ENCODE peak calls at places on chromosomes 2 and 18, in nine cellular contexts. O is GM23338, T is fibroblast of lung, E is right cardiac atrium, U is lower lobe of right lung, H is BE2C, C is stomach, Y is thoracic aorta, X is heart right ventricle. A is an unnamed sample.
A peak's percentile ranks its signal among the peaks of the same experiment; 100 is the strongest.

GRCh38 chr18:2932247-2933181 is 80.4 kb downstream of the LPIN2 start:
- DNase-seq in O (peak; percentile 84), T (peak; percentile 45), E (no peak), U (no peak), H (no peak), C (no peak), Y (no peak), X (peak; percentile 66), A (peak; percentile 26)

GRCh38 chr2:1698188-1698945 is 45.9 kb downstream of the PXDN start:
- DNase-seq in O (no peak), T (no peak), E (no peak), U (no peak), H (no peak), C (peak; percentile 3), Y (no peak), X (no peak), A (no peak)

GRCh38 chr2:71672011-71672639 is 218.8 kb downstream of the DYSF start:
- DNase-seq in O (peak; percentile 53), T (no peak), E (no peak), U (no peak), H (no peak), C (no peak), Y (no peak), X (no peak), A (peak; percentile 34)

GRCh38 chr18:77376043-77376732 is 126.5 kb downstream of the GALR1 start:
- DNase-seq in O (peak; percentile 26), T (peak; percentile 8), E (no peak), U (no peak), H (no peak), C (no peak), Y (no peak), X (no peak), A (no peak)

GRCh38 chr2:111072220-111072871 is 48.4 kb upstream of the BCL2L11 start:
- DNase-seq in O (no peak), T (peak; percentile 90), E (no peak), U (no peak), H (no peak), C (no peak), Y (no peak), X (no peak), A (no peak)

GRCh38 chr2:192828947-192829346 is 634.2 kb upstream of the TMEFF2 start:
- DNase-seq in O (no peak), T (no peak), E (no peak), U (peak; percentile 41), H (peak; percentile 65), C (no peak), Y (no peak), X (no peak), A (peak; percentile 35)

GRCh38 chr2:111182740-111183139 is 62.0 kb downstream of the BCL2L11 start:
- DNase-seq in O (no peak), T (no peak), E (no peak), U (no peak), H (no peak), C (no peak), Y (no peak), X (no peak), A (no peak)

GRCh38 chr2:80326214-80326613 is 21.7 kb upstream of the LRRTM1 start:
- DNase-seq in O (peak; percentile 64), T (peak; percentile 27), E (no peak), U (no peak), H (peak; percentile 45), C (no peak), Y (no peak), X (peak; percentile 17), A (peak; percentile 19)

GRCh38 chr2:238369516-238370481 is 49.5 kb downstream of the TRAF3IP1 start:
- DNase-seq in O (no peak), T (no peak), E (no peak), U (no peak), H (no peak), C (no peak), Y (no peak), X (no peak), A (no peak)

GRCh38 chr2:9388950-9389911 is 34.1 kb downstream of the ITGB1BP1 start:
- DNase-seq in O (no peak), T (no peak), E (no peak), U (no peak), H (peak; percentile 49), C (no peak), Y (no peak), X (no peak), A (no peak)

GRCh38 chr2:241636182-241636982 is 576 bp downstream of the THAP4 start:
- DNase-seq in O (peak; percentile 75), T (peak; percentile 48), E (peak; percentile 46), U (peak; percentile 68), H (peak; percentile 62), C (peak; percentile 48), Y (no peak), X (no peak), A (peak; percentile 64)

GRCh38 chr2:231222318-231223000 is 24.0 kb downstream of the ARMC9 start:
- DNase-seq in O (no peak), T (peak; percentile 67), E (no peak), U (no peak), H (no peak), C (no peak), Y (no peak), X (no peak), A (no peak)

GRCh38 chr2:70116936-70117554 is 29.8 kb downstream of the PCBP1 start:
- DNase-seq in O (no peak), T (no peak), E (no peak), U (no peak), H (no peak), C (no peak), Y (no peak), X (no peak), A (peak; percentile 65)

GRCh38 chr18:2087877-2088673 is 483.2 kb downstream of the METTL4 start:
- DNase-seq in O (no peak), T (no peak), E (peak; percentile 79), U (no peak), H (no peak), C (no peak), Y (no peak), X (peak; percentile 49), A (no peak)

GRCh38 chr2:36438454-36438977 is 82.9 kb downstream of the CRIM1 start:
- DNase-seq in O (no peak), T (peak; percentile 99), E (no peak), U (no peak), H (no peak), C (no peak), Y (no peak), X (no peak), A (no peak)

GRCh38 chr2:36441065-36441625 is 85.6 kb downstream of the CRIM1 start:
- DNase-seq in O (no peak), T (no peak), E (no peak), U (no peak), H (no peak), C (no peak), Y (no peak), X (no peak), A (no peak)

GRCh38 chr2:36444206-36444605 is 88.6 kb downstream of the CRIM1 start:
- DNase-seq in O (no peak), T (peak; percentile 73), E (no peak), U (no peak), H (no peak), C (no peak), Y (no peak), X (no peak), A (no peak)

GRCh38 chr2:36439084-36439483 is 83.5 kb downstream of the CRIM1 start:
- DNase-seq in O (no peak), T (no peak), E (no peak), U (no peak), H (no peak), C (no peak), Y (no peak), X (no peak), A (no peak)

GRCh38 chr2:36441816-36442215 is 86.2 kb downstream of the CRIM1 start:
- DNase-seq in O (no peak), T (no peak), E (no peak), U (no peak), H (no peak), C (no peak), Y (no peak), X (no peak), A (no peak)
- H3K4me1 ChIP-seq in O (peaks cover 7% of the 10 kb centered on the region), T (peaks cover 25% of the 10 kb centered on the region), E (peaks cover 5% of the 10 kb centered on the region), U (peaks cover 16% of the 10 kb centered on the region), H (no peaks in the 10 kb centered on the region), C (peaks cover 14% of the 10 kb centered on the region), Y (peaks cover 32% of the 10 kb centered on the region), X (peaks cover 47% of the 10 kb centered on the region), A (no peaks in the 10 kb centered on the region)

GRCh38 chr2:218880749-218881594 is at the start of gene WNT10A:
- DNase-seq in O (peak; percentile 9), T (no peak), E (no peak), U (no peak), H (peak; percentile 8), C (no peak), Y (no peak), X (no peak), A (no peak)
- H3K4me1 ChIP-seq in O (peaks cover 14% of the 10 kb centered on the region), T (no peaks in the 10 kb centered on the region), E (no peaks in the 10 kb centered on the region), U (peaks cover 22% of the 10 kb centered on the region), H (peaks cover 39% of the 10 kb centered on the region), C (peaks cover 38% of the 10 kb centered on the region), Y (peaks cover 9% of the 10 kb centered on the region), X (peaks cover 27% of the 10 kb centered on the region), A (peaks cover 53% of the 10 kb centered on the region)

DNA sequence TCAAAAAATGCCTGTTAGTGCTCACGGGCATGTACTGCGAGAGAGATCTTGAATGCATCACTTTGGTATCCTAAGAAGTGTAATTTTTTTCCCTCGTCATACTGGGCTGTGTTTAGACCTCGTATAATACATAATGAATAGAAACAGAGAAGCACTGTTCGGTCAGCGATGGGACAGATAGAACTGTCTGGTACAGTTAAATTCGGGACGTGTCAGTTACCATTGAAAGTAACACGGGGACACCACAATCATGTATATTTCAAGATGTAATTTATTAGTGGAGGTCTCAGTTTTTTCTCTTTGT is 1.8 kb downstream of the PKP4 start:
- DNase-seq in O (no peak), T (peak; percentile 29), E (no peak), U (no peak), H (no peak), C (no peak), Y (no peak), X (no peak), A (no peak)
- H3K4me1 ChIP-seq in O (peaks cover 48% of the 10 kb centered on the region), T (peaks cover 4% of the 10 kb centered on the region), E (no peaks in the 10 kb centered on the region), U (peaks cover 35% of the 10 kb centered on the region), H (no peaks in the 10 kb centered on the region), C (peaks cover 35% of the 10 kb centered on the region), Y (no peaks in the 10 kb centered on the region), X (peaks cover 45% of the 10 kb centered on the region), A (peaks cover 13% of the 10 kb centered on the region)

GRCh38 chr2:105786231-105787230 is 41.8 kb downstream of the NCK2 start:
- DNase-seq in O (no peak), T (no peak), E (no peak), U (no peak), H (no peak), C (no peak), Y (no peak), X (no peak), A (no peak)

GRCh38 chr2:105784577-105784976 is 39.9 kb downstream of the NCK2 start:
- DNase-seq in O (no peak), T (no peak), E (no peak), U (no peak), H (no peak), C (no peak), Y (no peak), X (no peak), A (no peak)

GRCh38 chr2:105783151-105783738 is 38.5 kb downstream of the NCK2 start:
- DNase-seq in O (no peak), T (no peak), E (no peak), U (no peak), H (no peak), C (no peak), Y (no peak), X (no peak), A (no peak)

GRCh38 chr2:105783972-105784371 is 39.3 kb downstream of the NCK2 start:
- DNase-seq in O (no peak), T (no peak), E (no peak), U (no peak), H (no peak), C (no peak), Y (no peak), X (no peak), A (no peak)

GRCh38 chr2:105785095-105785847 is 40.6 kb downstream of the NCK2 start:
- DNase-seq in O (no peak), T (no peak), E (no peak), U (no peak), H (no peak), C (peak; percentile 61), Y (no peak), X (no peak), A (no peak)
- H3K4me1 ChIP-seq in O (peaks cover 31% of the 10 kb centered on the region), T (peaks cover 35% of the 10 kb centered on the region), E (peaks cover 14% of the 10 kb centered on the region), U (peaks cover 70% of the 10 kb centered on the region), H (no peaks in the 10 kb centered on the region), C (peaks cover 96% of the 10 kb centered on the region), Y (peaks cover 28% of the 10 kb centered on the region), X (peaks cover 73% of the 10 kb centered on the region), A (no peaks in the 10 kb centered on the region)

A was measured in SJCRH30.